ENCODE peak calls at places on chromosomes 11 and 22, in eight cellular contexts. One of them, this sample, is unnamed.

GRCh38 chr11:126024143-126024542 is 38.5 kb downstream of the CDON start:
- DNase-seq in SJSA1: no peak
- DNase-seq in OCI-LY7: no peak
- DNase-seq in stimulated activated CD4-positive, alpha-beta T cell treated with anti-CD3 and anti-CD28 coated beads, Interleukin-1b, Interleukin-23, amount 100 ng/mL, for 24 hours: no peak
- DNase-seq in mesendoderm: no peak
- DNase-seq in psoas muscle: no peak
- DNase-seq in GM23338: no peak
- DNase-seq in NCI-H1417 treated with DMSO at 0.1 percent for 48 hours: no peak
- DNase-seq in this sample: peak; percentile 20

GRCh38 chr11:39628311-39628710 is 1831.1 kb downstream of the LRRC4C start:
- DNase-seq in OCI-LY7: no peak
- DNase-seq in SJSA1: no peak
- DNase-seq in psoas muscle: no peak
- DNase-seq in stimulated activated CD4-positive, alpha-beta T cell treated with anti-CD3 and anti-CD28 coated beads, Interleukin-1b, Interleukin-23, amount 100 ng/mL, for 24 hours: no peak
- DNase-seq in mesendoderm: no peak
- DNase-seq in GM23338: no peak
- DNase-seq in NCI-H1417 treated with DMSO at 0.1 percent for 48 hours: no peak
- DNase-seq in this sample: no peak

GRCh38 chr11:65353900-65354264 is 669 bp upstream of the TIGD3 start:
- DNase-seq in stimulated activated CD4-positive, alpha-beta T cell treated with anti-CD3 and anti-CD28 coated beads, Interleukin-1b, Interleukin-23, amount 100 ng/mL, for 24 hours: no peak
- DNase-seq in GM23338: no peak
- DNase-seq in mesendoderm: peak; percentile 42
- DNase-seq in NCI-H1417 treated with DMSO at 0.1 percent for 48 hours: no peak
- DNase-seq in psoas muscle: no peak
- DNase-seq in SJSA1: no peak
- DNase-seq in OCI-LY7: no peak
- DNase-seq in this sample: no peak

GRCh38 chr11:129312741-129313587 is 62.7 kb upstream of the BARX2 start:
- DNase-seq in GM23338: no peak
- DNase-seq in OCI-LY7: no peak
- DNase-seq in stimulated activated CD4-positive, alpha-beta T cell treated with anti-CD3 and anti-CD28 coated beads, Interleukin-1b, Interleukin-23, amount 100 ng/mL, for 24 hours: no peak
- DNase-seq in SJSA1: no peak
- DNase-seq in NCI-H1417 treated with DMSO at 0.1 percent for 48 hours: no peak
- DNase-seq in psoas muscle: no peak
- DNase-seq in mesendoderm: no peak
- DNase-seq in this sample: no peak

GRCh38 chr22:27150530-27150909 is 493.1 kb downstream of the MIAT start:
- DNase-seq in OCI-LY7: peak; percentile 2
- DNase-seq in psoas muscle: no peak
- DNase-seq in NCI-H1417 treated with DMSO at 0.1 percent for 48 hours: no peak
- DNase-seq in GM23338: no peak
- DNase-seq in stimulated activated CD4-positive, alpha-beta T cell treated with anti-CD3 and anti-CD28 coated beads, Interleukin-1b, Interleukin-23, amount 100 ng/mL, for 24 hours: no peak
- DNase-seq in mesendoderm: no peak
- DNase-seq in SJSA1: no peak
- DNase-seq in this sample: no peak

GRCh38 chr22:25080855-25081254 is 118.8 kb upstream of the CRYBB3 start:
- DNase-seq in mesendoderm: peak; percentile 15
- DNase-seq in OCI-LY7: no peak
- DNase-seq in SJSA1: no peak
- DNase-seq in psoas muscle: no peak
- DNase-seq in NCI-H1417 treated with DMSO at 0.1 percent for 48 hours: no peak
- DNase-seq in stimulated activated CD4-positive, alpha-beta T cell treated with anti-CD3 and anti-CD28 coated beads, Interleukin-1b, Interleukin-23, amount 100 ng/mL, for 24 hours: no peak
- DNase-seq in GM23338: no peak
- DNase-seq in this sample: no peak

GRCh38 chr11:7154881-7155344 is 66.1 kb downstream of the RBMXL2 start:
- DNase-seq in GM23338: no peak
- DNase-seq in NCI-H1417 treated with DMSO at 0.1 percent for 48 hours: no peak
- DNase-seq in psoas muscle: no peak
- DNase-seq in mesendoderm: no peak
- DNase-seq in stimulated activated CD4-positive, alpha-beta T cell treated with anti-CD3 and anti-CD28 coated beads, Interleukin-1b, Interleukin-23, amount 100 ng/mL, for 24 hours: no peak
- DNase-seq in OCI-LY7: no peak
- DNase-seq in SJSA1: no peak
- DNase-seq in this sample: no peak

GRCh38 chr11:790721-791564 is 1.1 kb upstream of the CEND1 start:
- DNase-seq in NCI-H1417 treated with DMSO at 0.1 percent for 48 hours: no peak
- DNase-seq in OCI-LY7: no peak
- DNase-seq in psoas muscle: peak; percentile 59
- DNase-seq in stimulated activated CD4-positive, alpha-beta T cell treated with anti-CD3 and anti-CD28 coated beads, Interleukin-1b, Interleukin-23, amount 100 ng/mL, for 24 hours: no peak
- DNase-seq in GM23338: peak; percentile 86
- DNase-seq in SJSA1: no peak
- DNase-seq in mesendoderm: peak; percentile 59
- DNase-seq in this sample: no peak

GRCh38 chr22:27844656-27845602 is 43.4 kb upstream of the MN1 start:
- DNase-seq in NCI-H1417 treated with DMSO at 0.1 percent for 48 hours: no peak
- DNase-seq in psoas muscle: no peak
- DNase-seq in stimulated activated CD4-positive, alpha-beta T cell treated with anti-CD3 and anti-CD28 coated beads, Interleukin-1b, Interleukin-23, amount 100 ng/mL, for 24 hours: no peak
- DNase-seq in GM23338: no peak
- DNase-seq in OCI-LY7: no peak
- DNase-seq in mesendoderm: peak; percentile 65
- DNase-seq in SJSA1: no peak
- DNase-seq in this sample: no peak

GRCh38 chr22:19933328-19934241 is 8.0 kb upstream of the COMT start:
- DNase-seq in SJSA1: no peak
- DNase-seq in OCI-LY7: no peak
- DNase-seq in mesendoderm: no peak
- DNase-seq in psoas muscle: no peak
- DNase-seq in NCI-H1417 treated with DMSO at 0.1 percent for 48 hours: no peak
- DNase-seq in GM23338: no peak
- DNase-seq in stimulated activated CD4-positive, alpha-beta T cell treated with anti-CD3 and anti-CD28 coated beads, Interleukin-1b, Interleukin-23, amount 100 ng/mL, for 24 hours: no peak
- DNase-seq in this sample: no peak

GRCh38 chr22:47933226-47933625 is 1170.8 kb downstream of the TBC1D22A start:
- DNase-seq in mesendoderm: no peak
- DNase-seq in stimulated activated CD4-positive, alpha-beta T cell treated with anti-CD3 and anti-CD28 coated beads, Interleukin-1b, Interleukin-23, amount 100 ng/mL, for 24 hours: no peak
- DNase-seq in OCI-LY7: no peak
- DNase-seq in psoas muscle: no peak
- DNase-seq in NCI-H1417 treated with DMSO at 0.1 percent for 48 hours: no peak
- DNase-seq in SJSA1: no peak
- DNase-seq in GM23338: no peak
- DNase-seq in this sample: no peak

GRCh38 chr11:47162426-47162825 is 14.3 kb downstream of the ARFGAP2 start:
- DNase-seq in stimulated activated CD4-positive, alpha-beta T cell treated with anti-CD3 and anti-CD28 coated beads, Interleukin-1b, Interleukin-23, amount 100 ng/mL, for 24 hours: no peak
- DNase-seq in OCI-LY7: no peak
- DNase-seq in GM23338: no peak
- DNase-seq in SJSA1: no peak
- DNase-seq in mesendoderm: no peak
- DNase-seq in psoas muscle: no peak
- DNase-seq in NCI-H1417 treated with DMSO at 0.1 percent for 48 hours: no peak
- DNase-seq in this sample: no peak

GRCh38 chr11:4085575-4085974 is 9.0 kb upstream of the RRM1 start:
- DNase-seq in GM23338: no peak
- DNase-seq in psoas muscle: no peak
- DNase-seq in OCI-LY7: no peak
- DNase-seq in SJSA1: no peak
- DNase-seq in NCI-H1417 treated with DMSO at 0.1 percent for 48 hours: no peak
- DNase-seq in mesendoderm: no peak
- DNase-seq in stimulated activated CD4-positive, alpha-beta T cell treated with anti-CD3 and anti-CD28 coated beads, Interleukin-1b, Interleukin-23, amount 100 ng/mL, for 24 hours: no peak
- DNase-seq in this sample: no peak